ENCODE peak calls at places on chromosome 17, in nine cellular contexts. P is NCI-H1092 treated with DMSO at 0.1 percent for 48 hours; T is stimulated activated CD4-positive, alpha-beta T cell treated with anti-CD3 and anti-CD28 coated beads, Interleukin-4, amount 100 ng/mL, for 4 hours; H is CD4-positive, CD25-positive, alpha-beta regulatory T cell; M is K562; E is mesendoderm; D is T47D; B is hypothalamus; O is endodermal cell. U is an unnamed sample.

GRCh38 chr17:258906-259305 is 77.5 kb upstream of the DOC2B start:
- DNase-seq in P (no peak), T (no peak), H (no peak), M (no peak), E (no peak), D (no peak), B (no peak), O (no peak), U (no peak)

GRCh38 chr17:66711403-66711802 is 123.5 kb upstream of the CACNG5 start:
- DNase-seq in P (no peak), T (no peak), H (no peak), M (no peak), E (no peak), D (no peak), B (no peak), O (no peak), U (no peak)

GRCh38 chr17:82030470-82031302 is 792 bp upstream of the RAC3 start:
- DNase-seq in P (peak; percentile 60), T (peak; percentile 76), H (peak; percentile 72), M (peak; percentile 92), E (peak; percentile 83), D (peak; percentile 93), B (peak; percentile 69), O (peak; percentile 99), U (no peak)

GRCh38 chr17:76317535-76317934 is 9.5 kb upstream of the QRICH2 start:
- DNase-seq in P (no peak), T (no peak), H (no peak), M (no peak), E (no peak), D (no peak), B (no peak), O (no peak), U (no peak)

GRCh38 chr17:59914274-59914854 is 21.4 kb downstream of the RPS6KB1 start:
- DNase-seq in P (peak; percentile 58), T (no peak), H (no peak), M (peak; percentile 49), E (peak; percentile 13), D (peak; percentile 68), B (no peak), O (no peak), U (no peak)

GRCh38 chr17:83053779-83054451 is 25.5 kb upstream of the METRNL start:
- DNase-seq in P (no peak), T (no peak), H (no peak), M (peak; percentile 64), E (no peak), D (no peak), B (no peak), O (peak; percentile 36), U (no peak)

GRCh38 chr17:29728490-29728889 is 105.8 kb upstream of the CORO6 start:
- DNase-seq in P (no peak), T (no peak), H (no peak), M (no peak), E (no peak), D (no peak), B (no peak), O (no peak), U (no peak)

GRCh38 chr17:50627782-50628601 is 6.7 kb upstream of the ABCC3 start:
- DNase-seq in P (peak; percentile 39), T (no peak), H (no peak), M (no peak), E (peak; percentile 70), D (peak; percentile 69), B (no peak), O (peak; percentile 89), U (no peak)

GRCh38 chr17:57396515-57396921 is 140.2 kb downstream of the MSI2 start:
- DNase-seq in P (peak; percentile 84), T (no peak), H (no peak), M (no peak), E (no peak), D (no peak), B (no peak), O (no peak), U (no peak)

GRCh38 chr17:39776267-39776666 is 38.5 kb downstream of the GRB7 start:
- DNase-seq in P (no peak), T (no peak), H (no peak), M (no peak), E (no peak), D (no peak), B (no peak), O (peak; percentile 6), U (no peak)

GRCh38 chr17:61289408-61290385 is 109.9 kb upstream of the TBX2 start:
- DNase-seq in P (no peak), T (no peak), H (no peak), M (no peak), E (no peak), D (no peak), B (no peak), O (no peak), U (no peak)

GRCh38 chr17:2894782-2895181 is 98.5 kb downstream of the RAP1GAP2 start:
- DNase-seq in P (no peak), T (no peak), H (no peak), M (no peak), E (no peak), D (no peak), B (no peak), O (peak; percentile 53), U (no peak)

GRCh38 chr17:1625507-1626080 is 3.0 kb downstream of the SLC43A2 start:
- DNase-seq in P (no peak), T (no peak), H (no peak), M (peak; percentile 65), E (no peak), D (no peak), B (no peak), O (no peak), U (no peak)

GRCh38 chr17:64055183-64056142 is 35.0 kb upstream of the ICAM2 start:
- DNase-seq in P (no peak), T (no peak), H (no peak), M (no peak), E (no peak), D (peak; percentile 33), B (no peak), O (no peak), U (no peak)

GRCh38 chr17:63480826-63481487 is 4.1 kb downstream of the ACE start:
- DNase-seq in P (peak; percentile 88), T (no peak), H (no peak), M (no peak), E (no peak), D (no peak), B (no peak), O (peak; percentile 53), U (no peak)

GRCh38 chr17:17041018-17041521 is 1.2 kb upstream of the MPRIP start:
- DNase-seq in P (no peak), T (no peak), H (no peak), M (peak; percentile 51), E (peak; percentile 67), D (no peak), B (no peak), O (peak; percentile 70), U (no peak)

GRCh38 chr17:18185391-18185790 is 1.8 kb downstream of the ALKBH5 start:
- DNase-seq in P (no peak), T (no peak), H (no peak), M (no peak), E (peak; percentile 61), D (no peak), B (no peak), O (no peak), U (no peak)

GRCh38 chr17:3665834-3666233 is 2.5 kb downstream of the TAX1BP3 start:
- DNase-seq in P (no peak), T (no peak), H (no peak), M (no peak), E (no peak), D (no peak), B (peak; percentile 22), O (no peak), U (no peak)

GRCh38 chr17:4858880-4859260 is 25.7 kb downstream of the MINK1 start:
- DNase-seq in P (no peak), T (no peak), H (no peak), M (no peak), E (peak; percentile 51), D (no peak), B (peak; percentile 21), O (peak; percentile 79), U (no peak)

GRCh38 chr17:32015245-32016013 is 8.2 kb downstream of the LRRC37B start:
- DNase-seq in P (peak; percentile 80), T (no peak), H (no peak), M (no peak), E (no peak), D (no peak), B (no peak), O (no peak), U (no peak)

GRCh38 chr17:63035695-63036094 is 69.7 kb downstream of the TANC2 start:
- DNase-seq in P (no peak), T (no peak), H (no peak), M (no peak), E (no peak), D (no peak), B (no peak), O (no peak), U (no peak)

GRCh38 chr17:78919816-78920516 is 5.2 kb downstream of the TIMP2 start:
- DNase-seq in P (no peak), T (no peak), H (no peak), M (no peak), E (no peak), D (no peak), B (no peak), O (no peak), U (no peak)

GRCh38 chr17:50220811-50221210 is 19.4 kb upstream of the COL1A1 start:
- DNase-seq in P (no peak), T (no peak), H (no peak), M (no peak), E (no peak), D (no peak), B (no peak), O (peak; percentile 64), U (no peak)

GRCh38 chr17:64406321-64407200 is 15.9 kb upstream of the PECAM1 start:
- DNase-seq in P (no peak), T (no peak), H (no peak), M (peak; percentile 86), E (peak; percentile 65), D (no peak), B (no peak), O (peak; percentile 69), U (no peak)

GRCh38 chr17:57595942-57596695 is 149.0 kb downstream of the CCDC182 start:
- DNase-seq in P (no peak), T (no peak), H (no peak), M (no peak), E (no peak), D (no peak), B (no peak), O (peak; percentile 52), U (no peak)

GRCh38 chr17:75338335-75338734 is 49.1 kb upstream of the SLC25A19 start:
- DNase-seq in P (no peak), T (no peak), H (no peak), M (peak; percentile 29), E (no peak), D (no peak), B (no peak), O (no peak), U (no peak)

GRCh38 chr17:38440614-38441397 is 12.5 kb downstream of the ARHGAP23 start:
- DNase-seq in P (no peak), T (no peak), H (no peak), M (no peak), E (no peak), D (no peak), B (no peak), O (peak; percentile 96), U (no peak)

GRCh38 chr17:81561494-81561885 is 9.3 kb upstream of the FAAP100 start:
- DNase-seq in P (no peak), T (no peak), H (no peak), M (no peak), E (no peak), D (no peak), B (no peak), O (no peak), U (no peak)

GRCh38 chr17:48113201-48113676 is 5.7 kb downstream of the SNX11 start:
- DNase-seq in P (no peak), T (no peak), H (peak; percentile 11), M (no peak), E (no peak), D (no peak), B (no peak), O (no peak), U (no peak)

GRCh38 chr17:35313875-35314409 is 59.5 kb downstream of the SLFN11 start:
- DNase-seq in P (no peak), T (peak; percentile 3), H (peak; percentile 1), M (no peak), E (peak; percentile 66), D (no peak), B (no peak), O (no peak), U (no peak)

GRCh38 chr17:72476575-72476986 is 355.8 kb downstream of the SOX9 start:
- DNase-seq in P (no peak), T (no peak), H (no peak), M (no peak), E (peak; percentile 55), D (no peak), B (peak; percentile 23), O (peak; percentile 91), U (peak; percentile 57)